ENCODE peak calls at places on chromosome 13, in nine cellular contexts. V is CD8-positive, alpha-beta T cell; Y is astrocyte of the spinal cord; K is omental fat pad; B is BJ; Z is mesothelial cell of epicardium; F is IMR-90; N is tibial nerve; X is NB4. M is an unnamed sample.

GRCh38 chr13:39232401-39232980 is 194.2 kb downstream of the NHLRC3 start:
- DNase-seq in V (no peak), Y (no peak), K (no peak), B (no peak), Z (no peak), F (no peak), N (no peak), X (no peak), M (no peak)

GRCh38 chr13:43293986-43294880 is 270.8 kb downstream of the DNAJC15 start:
- DNase-seq in V (no peak), Y (no peak), K (no peak), B (no peak), Z (no peak), F (peak), N (no peak), X (no peak), M (no peak)

GRCh38 chr13:112010714-112011113 is 56.2 kb upstream of the SOX1 start:
- DNase-seq in V (no peak), Y (no peak), K (no peak), B (no peak), Z (no peak), F (no peak), N (no peak), X (no peak), M (no peak)

GRCh38 chr13:61913183-61913582 is 497.5 kb upstream of the PCDH20 start:
- DNase-seq in V (no peak), Y (no peak), K (no peak), B (no peak), Z (no peak), F (no peak), N (no peak), X (no peak), M (no peak)

GRCh38 chr13:47299316-47299715 is 402.5 kb upstream of the HTR2A start:
- DNase-seq in V (no peak), Y (no peak), K (no peak), B (no peak), Z (no peak), F (peak), N (no peak), X (no peak), M (no peak)

GRCh38 chr13:66534561-66534960 is 695.6 kb downstream of the PCDH9 start:
- DNase-seq in V (no peak), Y (peak), K (no peak), B (no peak), Z (no peak), F (peak), N (no peak), X (no peak), M (no peak)

GRCh38 chr13:98842858-98843481 is 90.5 kb upstream of the SLC15A1 start:
- DNase-seq in V (peak), Y (peak), K (no peak), B (peak), Z (peak), F (peak), N (peak), X (peak), M (no peak)

GRCh38 chr13:47858678-47859050 is 142.4 kb downstream of the SUCLA2 start:
- DNase-seq in V (no peak), Y (peak), K (no peak), B (no peak), Z (no peak), F (peak), N (no peak), X (peak), M (no peak)

GRCh38 chr13:85806553-85807175 is 7.4 kb upstream of the SLITRK6 start:
- DNase-seq in V (no peak), Y (peak), K (no peak), B (no peak), Z (no peak), F (peak), N (no peak), X (peak), M (no peak)

GRCh38 chr13:50809133-50810090 is 34.1 kb downstream of the DLEU7 start:
- DNase-seq in V (no peak), Y (no peak), K (no peak), B (peak), Z (no peak), F (no peak), N (no peak), X (peak), M (no peak)

GRCh38 chr13:99057310-99057975 is 79.6 kb upstream of the DOCK9 start:
- DNase-seq in V (no peak), Y (no peak), K (no peak), B (no peak), Z (no peak), F (peak), N (peak), X (peak), M (no peak)

GRCh38 chr13:85137516-85137915 is 661.7 kb downstream of the SLITRK6 start:
- DNase-seq in V (no peak), Y (no peak), K (no peak), B (no peak), Z (no peak), F (no peak), N (no peak), X (no peak), M (no peak)

GRCh38 chr13:71605744-71606143 is 261.3 kb downstream of the DACH1 start:
- DNase-seq in V (no peak), Y (no peak), K (no peak), B (no peak), Z (no peak), F (no peak), N (no peak), X (no peak), M (no peak)

GRCh38 chr13:79709526-79709925 is 228.6 kb downstream of the NDFIP2 start:
- DNase-seq in V (no peak), Y (peak), K (no peak), B (peak), Z (no peak), F (peak), N (no peak), X (no peak), M (no peak)

GRCh38 chr13:76225815-76226489 is 589.8 kb downstream of the LMO7 start:
- DNase-seq in V (no peak), Y (peak), K (no peak), B (no peak), Z (no peak), F (peak), N (no peak), X (no peak), M (no peak)

GRCh38 chr13:43223206-43223605 is 199.8 kb downstream of the DNAJC15 start:
- DNase-seq in V (no peak), Y (no peak), K (no peak), B (no peak), Z (no peak), F (no peak), N (no peak), X (no peak), M (no peak)

GRCh38 chr13:44470623-44471562 is 97.3 kb downstream of the SERP2 start:
- DNase-seq in V (no peak), Y (peak), K (no peak), B (no peak), Z (no peak), F (peak), N (no peak), X (peak), M (no peak)
- TF ChIP-seq CTCF in V (peak), Y (peak), K (no peak), B (peak), Z (peak), F (peak), N (peak), X (peak), M (peak)

DNA sequence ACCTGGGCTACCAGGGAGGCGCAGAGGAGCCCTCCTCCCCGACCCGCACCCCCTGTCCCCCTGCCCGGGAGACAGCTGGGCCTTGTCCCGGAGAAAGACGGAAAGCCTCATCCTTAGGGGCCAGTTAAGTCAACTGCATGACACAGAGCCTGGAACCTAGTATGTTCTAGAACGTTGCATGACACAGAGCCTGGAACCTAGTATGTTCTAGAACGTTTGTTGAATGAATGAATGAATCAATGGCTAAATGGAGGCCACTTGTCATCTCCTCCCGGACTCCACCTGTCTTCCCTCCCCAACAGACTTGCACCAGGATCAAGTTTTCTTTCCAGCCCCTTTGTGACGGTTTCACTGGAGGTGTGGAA is 706 bp downstream of the SERP2 start:
- DNase-seq in V (no peak), Y (no peak), K (no peak), B (no peak), Z (no peak), F (no peak), N (no peak), X (no peak), M (no peak)
- TF ChIP-seq CTCF in V (no peak), Y (no peak), K (no peak), B (no peak), Z (no peak), F (no peak), N (no peak), X (no peak), M (no peak)

GRCh38 chr13:53110181-53110580 is 81.6 kb downstream of the OLFM4 start:
- DNase-seq in V (no peak), Y (no peak), K (no peak), B (no peak), Z (no peak), F (no peak), N (no peak), X (no peak), M (no peak)
- TF ChIP-seq CTCF in V (no peak), Y (no peak), K (no peak), B (no peak), Z (no peak), F (no peak), N (no peak), X (no peak), M (no peak)

GRCh38 chr13:87810391-87810801 is 139.2 kb downstream of the SLITRK5 start:
- DNase-seq in V (no peak), Y (no peak), K (no peak), B (no peak), Z (no peak), F (no peak), N (no peak), X (no peak), M (no peak)
- TF ChIP-seq CTCF in V (no peak), Y (no peak), K (no peak), B (no peak), Z (no peak), F (no peak), N (no peak), X (no peak), M (no peak)

GRCh38 chr13:27487776-27488175 is 37.4 kb upstream of the MTIF3 start:
- DNase-seq in V (no peak), Y (no peak), K (no peak), B (no peak), Z (no peak), F (no peak), N (no peak), X (no peak), M (no peak)
- TF ChIP-seq CTCF in V (no peak), Y (no peak), K (no peak), B (no peak), Z (no peak), F (no peak), N (no peak), X (no peak), M (no peak)

DNA sequence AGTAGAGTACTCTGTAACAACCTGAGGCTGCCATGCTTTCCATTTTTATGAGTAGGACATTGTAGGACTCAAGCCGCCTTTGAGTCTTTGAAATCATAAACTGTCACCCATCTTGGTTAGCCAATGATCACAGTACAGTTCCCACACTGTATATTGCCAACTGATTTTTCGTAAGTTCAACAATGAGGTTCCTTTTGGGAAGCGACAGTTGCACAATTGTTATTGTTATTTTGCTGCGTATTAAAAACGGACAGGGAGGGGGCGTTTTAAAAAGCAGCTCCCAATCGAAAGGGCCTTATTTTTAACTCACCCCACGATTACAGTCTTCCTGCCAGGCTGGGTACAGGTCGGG is 608 bp downstream of the SLC46A3 start:
- DNase-seq in V (no peak), Y (no peak), K (no peak), B (no peak), Z (no peak), F (peak), N (peak), X (peak), M (no peak)
- TF ChIP-seq CTCF in V (no peak), Y (no peak), K (no peak), B (no peak), Z (no peak), F (no peak), N (no peak), X (no peak), M (no peak)

GRCh38 chr13:72643339-72643989 is 84.0 kb downstream of the MZT1 start:
- DNase-seq in V (peak), Y (peak), K (peak), B (no peak), Z (no peak), F (peak), N (peak), X (peak), M (no peak)
- TF ChIP-seq CTCF in V (peak), Y (peak), K (no peak), B (peak), Z (peak), F (peak), N (peak), X (peak), M (peak)